ENCODE peak calls at places on chromosomes 5 and 9, in eight cellular contexts. One of them, this sample, is unnamed.

GRCh38 chr9:113580041-113580953 is 116.8 kb downstream of the RGS3 start:
- DNase-seq in mesothelial cell of epicardium: no peak
- DNase-seq in GM10248: no peak
- DNase-seq in transverse colon: peak
- DNase-seq in AG04450: no peak
- DNase-seq in right lobe of liver: peak
- DNase-seq in GM23338: no peak
- DNase-seq in fibroblast of the aortic adventitia: peak
- DNase-seq in this sample: no peak

GRCh38 chr5:93225748-93226147 is 355.3 kb downstream of the NR2F1-AS1 start:
- DNase-seq in GM23338: no peak
- DNase-seq in mesothelial cell of epicardium: no peak
- DNase-seq in fibroblast of the aortic adventitia: no peak
- DNase-seq in right lobe of liver: no peak
- DNase-seq in AG04450: no peak
- DNase-seq in GM10248: no peak
- DNase-seq in transverse colon: no peak
- DNase-seq in this sample: no peak

GRCh38 chr9:69122086-69122390 is 52.0 kb upstream of the TJP2 start:
- DNase-seq in AG04450: no peak
- DNase-seq in right lobe of liver: peak
- DNase-seq in GM10248: peak
- DNase-seq in mesothelial cell of epicardium: no peak
- DNase-seq in fibroblast of the aortic adventitia: peak
- DNase-seq in GM23338: peak
- DNase-seq in transverse colon: peak
- DNase-seq in this sample: peak

GRCh38 chr9:132141948-132142594 is 19.8 kb upstream of the NTNG2 start:
- DNase-seq in right lobe of liver: no peak
- DNase-seq in GM10248: no peak
- DNase-seq in fibroblast of the aortic adventitia: no peak
- DNase-seq in AG04450: no peak
- DNase-seq in mesothelial cell of epicardium: no peak
- DNase-seq in transverse colon: no peak
- DNase-seq in GM23338: no peak
- DNase-seq in this sample: no peak

GRCh38 chr5:125053179-125053578 is 306.7 kb upstream of the ZNF608 start:
- DNase-seq in transverse colon: no peak
- DNase-seq in right lobe of liver: no peak
- DNase-seq in GM23338: no peak
- DNase-seq in fibroblast of the aortic adventitia: no peak
- DNase-seq in GM10248: no peak
- DNase-seq in mesothelial cell of epicardium: no peak
- DNase-seq in AG04450: no peak
- DNase-seq in this sample: no peak

GRCh38 chr9:96230002-96230401 is 72.0 kb downstream of the HSD17B3 start:
- DNase-seq in GM23338: peak
- DNase-seq in transverse colon: no peak
- DNase-seq in right lobe of liver: no peak
- DNase-seq in AG04450: no peak
- DNase-seq in fibroblast of the aortic adventitia: no peak
- DNase-seq in mesothelial cell of epicardium: no peak
- DNase-seq in GM10248: no peak
- DNase-seq in this sample: no peak

GRCh38 chr9:131624636-131625241 is 79.4 kb downstream of the PRRT1B start:
- DNase-seq in GM23338: no peak
- DNase-seq in GM10248: no peak
- DNase-seq in mesothelial cell of epicardium: no peak
- DNase-seq in right lobe of liver: no peak
- DNase-seq in fibroblast of the aortic adventitia: peak
- DNase-seq in transverse colon: no peak
- DNase-seq in AG04450: no peak
- DNase-seq in this sample: no peak

GRCh38 chr9:114157516-114158176 is 2.3 kb downstream of the COL27A1 start:
- DNase-seq in right lobe of liver: no peak
- DNase-seq in mesothelial cell of epicardium: no peak
- DNase-seq in transverse colon: no peak
- DNase-seq in fibroblast of the aortic adventitia: no peak
- DNase-seq in GM23338: no peak
- DNase-seq in GM10248: no peak
- DNase-seq in AG04450: no peak
- DNase-seq in this sample: no peak

GRCh38 chr5:126917918-126918623 is 112.3 kb downstream of the MARCHF3 start:
- DNase-seq in GM10248: no peak
- DNase-seq in AG04450: no peak
- DNase-seq in GM23338: peak
- DNase-seq in fibroblast of the aortic adventitia: peak
- DNase-seq in mesothelial cell of epicardium: peak
- DNase-seq in right lobe of liver: no peak
- DNase-seq in transverse colon: no peak
- DNase-seq in this sample: no peak

GRCh38 chr9:73684601-73685000 is 532.9 kb downstream of the ANXA1 start:
- DNase-seq in mesothelial cell of epicardium: no peak
- DNase-seq in AG04450: no peak
- DNase-seq in GM10248: no peak
- DNase-seq in transverse colon: no peak
- DNase-seq in right lobe of liver: no peak
- DNase-seq in GM23338: no peak
- DNase-seq in fibroblast of the aortic adventitia: peak
- DNase-seq in this sample: no peak

GRCh38 chr9:73680831-73681230 is 529.2 kb downstream of the ANXA1 start:
- DNase-seq in GM10248: no peak
- DNase-seq in GM23338: no peak
- DNase-seq in mesothelial cell of epicardium: no peak
- DNase-seq in fibroblast of the aortic adventitia: no peak
- DNase-seq in right lobe of liver: no peak
- DNase-seq in AG04450: no peak
- DNase-seq in transverse colon: no peak
- DNase-seq in this sample: no peak

GRCh38 chr9:73689091-73689870 is 537.6 kb downstream of the ANXA1 start:
- DNase-seq in transverse colon: no peak
- DNase-seq in GM10248: no peak
- DNase-seq in right lobe of liver: no peak
- DNase-seq in AG04450: no peak
- DNase-seq in fibroblast of the aortic adventitia: no peak
- DNase-seq in GM23338: no peak
- DNase-seq in mesothelial cell of epicardium: no peak
- DNase-seq in this sample: no peak

GRCh38 chr9:73685786-73686185 is 534.1 kb downstream of the ANXA1 start:
- DNase-seq in GM23338: no peak
- DNase-seq in transverse colon: no peak
- DNase-seq in AG04450: no peak
- DNase-seq in fibroblast of the aortic adventitia: no peak
- DNase-seq in right lobe of liver: no peak
- DNase-seq in GM10248: no peak
- DNase-seq in mesothelial cell of epicardium: no peak
- DNase-seq in this sample: no peak

GRCh38 chr9:73683862-73684591 is 532.4 kb downstream of the ANXA1 start:
- DNase-seq in mesothelial cell of epicardium: no peak
- DNase-seq in AG04450: no peak
- DNase-seq in fibroblast of the aortic adventitia: peak
- DNase-seq in transverse colon: no peak
- DNase-seq in GM10248: no peak
- DNase-seq in GM23338: peak
- DNase-seq in right lobe of liver: no peak
- DNase-seq in this sample: no peak
- TF ChIP-seq CTCF in mesothelial cell of epicardium: no peak
- TF ChIP-seq CTCF in AG04450: no peak
- TF ChIP-seq CTCF in fibroblast of the aortic adventitia: peak
- TF ChIP-seq CTCF in transverse colon: no peak
- TF ChIP-seq CTCF in GM10248: peak
- TF ChIP-seq CTCF in GM23338: peak
- TF ChIP-seq CTCF in right lobe of liver: peak
- TF ChIP-seq CTCF in this sample: peak

GRCh38 chr9:120869726-120870125 is 7.3 kb downstream of the PHF19 start:
- DNase-seq in AG04450: no peak
- DNase-seq in GM10248: no peak
- DNase-seq in GM23338: no peak
- DNase-seq in right lobe of liver: peak
- DNase-seq in fibroblast of the aortic adventitia: no peak
- DNase-seq in mesothelial cell of epicardium: no peak
- DNase-seq in transverse colon: no peak
- DNase-seq in this sample: no peak

GRCh38 chr9:120870206-120870605 is 6.8 kb downstream of the PHF19 start:
- DNase-seq in mesothelial cell of epicardium: no peak
- DNase-seq in transverse colon: no peak
- DNase-seq in fibroblast of the aortic adventitia: no peak
- DNase-seq in AG04450: no peak
- DNase-seq in GM10248: no peak
- DNase-seq in GM23338: no peak
- DNase-seq in right lobe of liver: no peak
- DNase-seq in this sample: no peak

GRCh38 chr9:120868676-120869359 is 8.2 kb downstream of the PHF19 start:
- DNase-seq in AG04450: peak
- DNase-seq in GM23338: peak
- DNase-seq in transverse colon: peak
- DNase-seq in right lobe of liver: peak
- DNase-seq in GM10248: peak
- DNase-seq in fibroblast of the aortic adventitia: peak
- DNase-seq in mesothelial cell of epicardium: peak
- DNase-seq in this sample: peak

GRCh38 chr9:120868339-120868675 is 8.7 kb downstream of the PHF19 start:
- DNase-seq in right lobe of liver: no peak
- DNase-seq in AG04450: no peak
- DNase-seq in GM23338: no peak
- DNase-seq in transverse colon: no peak
- DNase-seq in fibroblast of the aortic adventitia: peak
- DNase-seq in mesothelial cell of epicardium: no peak
- DNase-seq in GM10248: no peak
- DNase-seq in this sample: no peak

DNA sequence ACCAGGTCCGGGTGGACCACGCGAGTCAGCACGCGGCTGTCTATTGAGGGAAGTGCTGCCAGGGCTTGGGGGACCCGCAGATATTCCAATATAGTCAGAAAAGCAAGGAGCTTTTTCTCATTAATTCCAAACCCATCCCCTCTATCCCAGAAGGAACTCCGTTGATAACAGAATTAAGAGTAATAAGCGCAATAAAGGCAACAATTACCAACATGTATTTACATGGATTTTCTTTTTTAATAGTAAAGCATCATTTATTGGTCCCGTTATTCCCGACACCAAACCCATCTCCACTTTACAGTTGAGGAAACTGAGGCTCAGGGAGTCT is 7.7 kb downstream of the PHF19 start:
- DNase-seq in AG04450: no peak
- DNase-seq in right lobe of liver: no peak
- DNase-seq in fibroblast of the aortic adventitia: no peak
- DNase-seq in GM10248: no peak
- DNase-seq in GM23338: no peak
- DNase-seq in transverse colon: no peak
- DNase-seq in mesothelial cell of epicardium: no peak
- DNase-seq in this sample: no peak
- TF ChIP-seq CTCF in AG04450: no peak
- TF ChIP-seq CTCF in right lobe of liver: peak
- TF ChIP-seq CTCF in fibroblast of the aortic adventitia: no peak
- TF ChIP-seq CTCF in GM10248: no peak
- TF ChIP-seq CTCF in GM23338: no peak
- TF ChIP-seq CTCF in transverse colon: no peak
- TF ChIP-seq CTCF in mesothelial cell of epicardium: no peak
- TF ChIP-seq CTCF in this sample: no peak

DNA sequence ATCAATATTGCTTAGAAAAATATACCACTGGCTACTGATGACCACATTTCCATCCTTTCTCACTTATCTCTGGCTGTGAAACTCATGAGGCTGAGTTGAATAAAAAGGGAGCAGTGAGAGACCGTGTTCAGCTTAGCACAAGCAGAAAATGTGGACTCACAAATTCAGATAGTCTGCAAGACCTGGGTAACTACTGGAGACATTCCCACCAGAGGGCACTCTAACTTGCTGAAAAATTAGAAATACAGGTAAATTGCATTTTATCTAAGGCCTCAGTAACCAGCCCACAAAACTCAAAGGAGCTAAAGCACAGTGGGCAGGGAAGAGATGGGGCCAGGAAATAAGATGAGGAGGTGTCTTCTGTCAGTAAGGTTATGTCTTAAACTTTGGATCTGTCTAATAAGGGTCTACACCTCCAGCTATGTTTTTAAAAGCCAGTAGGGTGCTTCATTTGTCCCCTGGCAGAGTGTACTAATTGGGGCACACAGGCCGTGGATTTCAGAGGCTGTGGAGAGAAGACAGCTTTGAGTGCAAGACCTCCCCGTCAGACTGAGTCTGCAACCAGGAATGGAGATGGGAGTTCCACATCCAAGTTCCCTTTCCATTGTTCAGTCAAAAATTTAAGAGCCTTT is 8.7 kb upstream of the NDUFB6 start:
- DNase-seq in fibroblast of the aortic adventitia: peak
- DNase-seq in mesothelial cell of epicardium: no peak
- DNase-seq in GM10248: peak
- DNase-seq in GM23338: peak
- DNase-seq in right lobe of liver: no peak
- DNase-seq in transverse colon: no peak
- DNase-seq in AG04450: peak
- DNase-seq in this sample: peak
- TF ChIP-seq CTCF in fibroblast of the aortic adventitia: peak
- TF ChIP-seq CTCF in mesothelial cell of epicardium: peak
- TF ChIP-seq CTCF in GM10248: peak
- TF ChIP-seq CTCF in GM23338: peak
- TF ChIP-seq CTCF in right lobe of liver: peak
- TF ChIP-seq CTCF in transverse colon: peak
- TF ChIP-seq CTCF in AG04450: peak
- TF ChIP-seq CTCF in this sample: peak

GRCh38 chr9:98772364-98773155 is 23.8 kb downstream of the ANKS6 start:
- DNase-seq in right lobe of liver: no peak
- DNase-seq in AG04450: no peak
- DNase-seq in GM10248: no peak
- DNase-seq in mesothelial cell of epicardium: no peak
- DNase-seq in GM23338: no peak
- DNase-seq in transverse colon: no peak
- DNase-seq in fibroblast of the aortic adventitia: no peak
- DNase-seq in this sample: no peak

GRCh38 chr9:98775831-98776441 is 20.4 kb downstream of the ANKS6 start:
- DNase-seq in GM10248: peak
- DNase-seq in fibroblast of the aortic adventitia: peak
- DNase-seq in right lobe of liver: no peak
- DNase-seq in transverse colon: no peak
- DNase-seq in AG04450: peak
- DNase-seq in GM23338: peak
- DNase-seq in mesothelial cell of epicardium: no peak
- DNase-seq in this sample: peak

GRCh38 chr9:98774746-98775145 is 21.6 kb downstream of the ANKS6 start:
- DNase-seq in mesothelial cell of epicardium: no peak
- DNase-seq in AG04450: no peak
- DNase-seq in GM23338: peak
- DNase-seq in fibroblast of the aortic adventitia: no peak
- DNase-seq in GM10248: peak
- DNase-seq in transverse colon: no peak
- DNase-seq in right lobe of liver: no peak
- DNase-seq in this sample: peak

GRCh38 chr9:98771209-98771874 is 25.0 kb downstream of the ANKS6 start:
- DNase-seq in fibroblast of the aortic adventitia: no peak
- DNase-seq in AG04450: no peak
- DNase-seq in transverse colon: no peak
- DNase-seq in GM23338: no peak
- DNase-seq in mesothelial cell of epicardium: no peak
- DNase-seq in GM10248: no peak
- DNase-seq in right lobe of liver: no peak
- DNase-seq in this sample: no peak

DNA sequence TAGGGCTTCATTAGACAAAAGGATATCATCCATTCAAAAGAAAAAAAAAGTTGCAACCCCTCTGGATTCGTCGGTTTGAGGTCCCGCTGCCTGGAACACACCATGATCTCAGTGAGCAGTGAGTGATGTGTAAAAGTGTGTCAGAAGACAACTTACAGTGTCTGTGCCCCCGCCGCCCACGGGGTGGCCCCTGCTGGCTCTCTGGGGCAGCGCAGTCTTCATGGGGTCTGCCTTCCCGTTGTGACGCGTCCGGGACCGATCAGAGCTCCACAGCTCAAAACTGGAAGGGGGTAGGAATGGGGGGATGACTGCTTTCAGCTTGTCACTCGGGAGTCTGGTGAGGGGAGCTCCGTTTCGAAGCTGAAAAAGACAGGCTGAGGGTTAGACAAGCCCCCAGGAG is 22.6 kb downstream of the ANKS6 start:
- DNase-seq in transverse colon: no peak
- DNase-seq in GM23338: no peak
- DNase-seq in mesothelial cell of epicardium: no peak
- DNase-seq in fibroblast of the aortic adventitia: no peak
- DNase-seq in GM10248: no peak
- DNase-seq in right lobe of liver: no peak
- DNase-seq in AG04450: no peak
- DNase-seq in this sample: no peak
- TF ChIP-seq CTCF in transverse colon: no peak
- TF ChIP-seq CTCF in GM23338: peak
- TF ChIP-seq CTCF in mesothelial cell of epicardium: no peak
- TF ChIP-seq CTCF in fibroblast of the aortic adventitia: no peak
- TF ChIP-seq CTCF in GM10248: no peak
- TF ChIP-seq CTCF in right lobe of liver: no peak
- TF ChIP-seq CTCF in AG04450: no peak
- TF ChIP-seq CTCF in this sample: no peak